ENCODE peak calls at places on chromosomes 7 and 10, in seven cellular contexts. Q is HCT116, F is mammary epithelial cell, N is K562, D is endodermal cell, U is cardiac fibroblast, W is fibroblast of pulmonary artery. J is an unnamed sample.

GRCh38 chr7:2045559-2046405 is 187.0 kb downstream of the MAD1L1 start:
- DNase-seq in F (no peak), Q (no peak), W (no peak), U (no peak), D (no peak), N (no peak), J (no peak)

GRCh38 chr10:33501161-33501560 is 166.7 kb upstream of the NRP1 start:
- DNase-seq in Q (no peak), W (no peak), U (no peak), F (no peak), N (no peak), D (no peak), J (no peak)

GRCh38 chr7:24836084-24836483 is 78.8 kb upstream of the GSDME start:
- DNase-seq in U (no peak), Q (no peak), F (no peak), D (no peak), W (no peak), N (no peak), J (no peak)

GRCh38 chr7:94266278-94266677 is 128.4 kb upstream of the COL1A2 start:
- DNase-seq in D (no peak), U (peak; percentile 63), Q (no peak), N (no peak), F (peak; percentile 24), W (peak; percentile 73), J (peak; percentile 79)

GRCh38 chr10:68665841-68666240 is 55.2 kb upstream of the CCAR1 start:
- DNase-seq in F (peak; percentile 19), Q (no peak), N (no peak), D (no peak), W (peak; percentile 43), U (peak; percentile 76), J (no peak)

GRCh38 chr10:113053881-113054280 is 103.8 kb downstream of the TCF7L2 start:
- DNase-seq in U (peak; percentile 74), W (peak; percentile 58), F (peak; percentile 64), D (peak; percentile 89), Q (no peak), N (no peak), J (peak; percentile 64)

GRCh38 chr7:145700488-145700887 is 416.1 kb upstream of the CNTNAP2 start:
- DNase-seq in Q (no peak), F (no peak), U (no peak), D (no peak), N (no peak), W (no peak), J (no peak)

GRCh38 chr10:27482984-27483956 is 20.8 kb upstream of the RAB18 start:
- DNase-seq in Q (no peak), U (peak; percentile 42), F (peak; percentile 91), N (no peak), D (no peak), W (no peak), J (peak; percentile 97)

GRCh38 chr10:3524086-3524960 is 260.7 kb downstream of the KLF6 start:
- DNase-seq in Q (no peak), N (no peak), U (no peak), D (no peak), F (no peak), W (no peak), J (no peak)

GRCh38 chr10:14683246-14683645 is 91.5 kb downstream of the FAM107B start:
- DNase-seq in N (no peak), D (no peak), U (no peak), Q (no peak), F (peak; percentile 32), W (peak; percentile 32), J (peak; percentile 42)

GRCh38 chr10:78175444-78175843 is 141.8 kb downstream of the RPS24 start:
- DNase-seq in W (peak; percentile 75), F (no peak), N (no peak), Q (no peak), D (no peak), U (peak; percentile 27), J (no peak)

GRCh38 chr7:44471436-44471835 is 19.0 kb downstream of the NUDCD3 start:
- DNase-seq in W (no peak), N (no peak), Q (no peak), F (no peak), D (no peak), U (no peak), J (no peak)

GRCh38 chr7:128166603-128167315 is 74.3 kb upstream of the LEP start:
- DNase-seq in W (no peak), U (peak; percentile 1), D (peak; percentile 81), Q (no peak), N (no peak), F (peak; percentile 12), J (peak; percentile 27)

GRCh38 chr10:49394933-49395740 is 752 bp downstream of the DRGX start:
- DNase-seq in W (no peak), F (peak; percentile 12), Q (no peak), U (no peak), N (no peak), D (peak; percentile 77), J (no peak)

GRCh38 chr10:49395741-49396665 is at the start of gene DRGX:
- DNase-seq in N (no peak), D (peak; percentile 73), W (no peak), U (no peak), Q (no peak), F (no peak), J (no peak)

GRCh38 chr10:49393301-49393700 is 2.6 kb downstream of the DRGX start:
- DNase-seq in W (no peak), N (no peak), Q (no peak), D (no peak), U (no peak), F (no peak), J (no peak)

GRCh38 chr10:49396666-49396999 is 744 bp upstream of the DRGX start:
- DNase-seq in Q (no peak), N (no peak), D (no peak), U (no peak), W (no peak), F (no peak), J (no peak)

DNA sequence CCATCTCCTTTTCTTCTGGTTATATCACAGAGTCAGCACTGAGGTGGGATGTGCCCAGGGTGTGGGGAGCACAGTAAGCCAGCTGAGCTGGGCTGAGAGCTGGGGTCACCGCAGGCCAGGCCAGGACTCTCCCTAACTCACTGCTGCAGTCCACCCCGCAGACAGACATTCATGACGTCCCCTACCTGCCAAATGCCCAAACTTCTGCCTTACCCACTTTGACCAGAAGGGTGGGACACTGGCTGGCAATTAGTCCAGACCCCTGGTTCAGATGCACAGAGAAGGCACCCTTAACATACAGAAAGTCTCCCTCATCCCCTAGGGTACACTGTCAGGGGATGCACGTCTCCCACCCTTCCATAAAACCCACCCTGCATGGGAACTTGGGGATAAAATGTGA is 2.1 kb downstream of the DRGX start:
- DNase-seq in Q (no peak), W (no peak), D (peak; percentile 67), F (no peak), U (no peak), N (no peak), J (no peak)
- TF ChIP-seq CTCF in Q (no peak), W (no peak), D (peak; percentile 55), F (no peak), U (peak; percentile 9), N (peak; percentile 11), J (no peak)

GRCh38 chr10:114215033-114215432 is 24.0 kb upstream of the VWA2 start:
- DNase-seq in D (no peak), F (no peak), U (no peak), W (no peak), N (no peak), Q (no peak), J (no peak)

GRCh38 chr10:114221235-114221634 is 17.8 kb upstream of the VWA2 start:
- DNase-seq in N (no peak), F (no peak), U (no peak), D (no peak), Q (no peak), W (no peak), J (peak; percentile 9)

GRCh38 chr10:114223066-114223465 is 16.0 kb upstream of the VWA2 start:
- DNase-seq in Q (no peak), U (no peak), D (no peak), W (no peak), N (no peak), F (no peak), J (no peak)

GRCh38 chr10:114220281-114220680 is 18.8 kb upstream of the VWA2 start:
- DNase-seq in W (no peak), Q (no peak), D (no peak), N (no peak), U (no peak), F (no peak), J (no peak)
- H3K4me3 ChIP-seq in W (no peak overlapping the region), Q (no peak overlapping the region), D (no peak overlapping the region), N (no peak overlapping the region), U (no peak overlapping the region), F (no peak overlapping the region), J (no peak overlapping the region)

GRCh38 chr10:93006435-93007039 is 54.1 kb upstream of the CYP26C1 start:
- DNase-seq in U (peak; percentile 76), D (no peak), W (peak; percentile 75), F (peak; percentile 35), N (no peak), Q (no peak), J (peak; percentile 50)
- TF ChIP-seq CTCF in U (peak; percentile 64), D (peak; percentile 84), W (peak; percentile 82), F (peak; percentile 74), N (peak; percentile 68), Q (peak; percentile 63), J (peak; percentile 72)

DNA sequence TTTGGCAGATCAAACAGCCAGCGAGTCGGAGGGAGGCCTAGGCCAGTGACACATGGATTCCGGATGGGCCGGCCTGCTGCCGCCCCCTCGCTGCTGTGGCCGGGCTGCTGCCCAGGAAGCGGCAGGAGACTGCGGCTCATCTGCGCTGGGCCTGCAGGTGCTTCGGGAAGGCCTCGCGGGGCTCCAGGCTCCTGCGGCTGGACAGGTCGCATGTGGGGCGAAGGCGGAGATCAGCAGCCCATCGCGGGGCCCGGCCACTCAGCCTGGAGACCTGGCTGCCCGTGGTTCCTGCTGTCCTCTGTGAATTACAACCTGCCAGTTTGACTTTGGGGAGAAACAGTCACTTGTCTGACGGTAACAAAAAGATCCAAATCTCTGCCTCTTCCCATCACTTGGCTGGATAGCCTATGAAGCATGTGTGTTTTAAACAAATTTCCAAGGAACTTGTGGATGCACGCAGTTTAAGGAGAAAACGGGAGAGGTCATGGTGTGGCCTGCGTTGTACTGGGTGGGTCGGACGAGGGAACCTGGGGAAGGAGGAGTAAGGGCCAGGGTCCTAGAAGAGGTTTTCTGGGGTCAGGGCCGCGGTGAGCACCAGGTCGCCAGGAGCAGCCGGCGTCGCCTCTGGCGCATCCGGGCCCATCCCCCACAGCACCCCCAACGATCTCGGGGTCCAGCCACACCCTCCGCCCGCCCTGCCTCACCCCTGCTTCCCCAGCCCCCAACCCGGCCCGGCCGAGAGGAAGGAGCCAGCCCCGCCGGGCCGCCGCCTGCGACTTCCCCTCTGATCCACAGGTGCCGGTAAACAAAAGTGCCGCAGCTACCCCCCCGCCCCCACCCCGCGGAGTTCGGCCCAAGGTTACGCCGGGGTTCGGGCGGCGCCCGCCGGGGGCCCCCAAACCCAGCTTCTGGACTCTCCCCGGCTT is 1.6 kb downstream of the SPOCK2 start:
- DNase-seq in D (peak; percentile 82), N (no peak), Q (no peak), W (no peak), F (no peak), U (no peak), J (no peak)
- H3K4me3 ChIP-seq in D (peak overlapping the region; percentile 73), N (no peak overlapping the region), Q (no peak overlapping the region), W (no peak overlapping the region), F (no peak overlapping the region), U (no peak overlapping the region), J (no peak overlapping the region)

GRCh38 chr7:123918309-123918708 is 6.7 kb upstream of the SPAM1 start:
- DNase-seq in D (no peak), U (no peak), Q (no peak), W (no peak), F (no peak), N (no peak), J (no peak)

GRCh38 chr7:123917878-123918277 is 7.2 kb upstream of the SPAM1 start:
- DNase-seq in D (no peak), F (no peak), W (no peak), Q (no peak), U (no peak), N (no peak), J (no peak)

GRCh38 chr7:123916240-123916724 is 8.8 kb upstream of the SPAM1 start:
- DNase-seq in U (peak; percentile 28), D (peak; percentile 54), W (peak; percentile 43), Q (peak; percentile 35), N (no peak), F (peak; percentile 28), J (peak; percentile 47)
- TF ChIP-seq CTCF in U (peak; percentile 25), D (peak; percentile 70), W (peak; percentile 42), Q (peak; percentile 17), N (peak; percentile 47), F (peak; percentile 31), J (peak; percentile 48)